ENCODE peak calls at places on chromosome 22, in seven cellular contexts. X is T-helper 9 cell; O is HEK293T; E is activated T-helper 1 cell treated with anti-CD3 and anti-CD28 coated beads, Interleukin-2, amount 50 U/mL, for 16 hours; J is activated CD4-positive, CD25-positive, alpha-beta regulatory T cell treated with anti-CD3 and anti-CD28 coated beads, Interleukin-2, amount 50 U/mL, for 72 hours; P is tibial artery; A is Caco-2. M is an unnamed sample.

GRCh38 chr22:45493286-45493771 is 9.4 kb upstream of the FBLN1 start:
- DNase-seq in X (no peak), O (no peak), E (no peak), J (no peak), P (peak), A (peak), M (no peak)

GRCh38 chr22:24845036-24845918 is 39.3 kb downstream of the SGSM1 start:
- DNase-seq in X (no peak), O (no peak), E (no peak), J (no peak), P (peak), A (no peak), M (peak)

GRCh38 chr22:50446708-50447575 is 27.9 kb downstream of the SBF1 start:
- DNase-seq in X (no peak), O (no peak), E (no peak), J (no peak), P (no peak), A (no peak), M (no peak)

GRCh38 chr22:35622132-35622913 is 5.2 kb upstream of the MB start:
- DNase-seq in X (no peak), O (no peak), E (no peak), J (no peak), P (no peak), A (peak), M (no peak)

GRCh38 chr22:50376064-50376747 is 33.1 kb downstream of the PPP6R2 start:
- DNase-seq in X (no peak), O (no peak), E (no peak), J (no peak), P (no peak), A (no peak), M (no peak)

GRCh38 chr22:48226026-48227013 is 1463.9 kb downstream of the TBC1D22A start:
- DNase-seq in X (no peak), O (no peak), E (no peak), J (no peak), P (peak), A (no peak), M (no peak)

GRCh38 chr22:33920927-33921575 is 775 bp upstream of the LARGE1 start:
- DNase-seq in X (peak), O (peak), E (peak), J (peak), P (peak), A (peak), M (peak)

GRCh38 chr22:31647516-31647915 is 14.5 kb downstream of the PISD start:
- DNase-seq in X (no peak), O (no peak), E (no peak), J (no peak), P (no peak), A (no peak), M (peak)

GRCh38 chr22:40422558-40423245 is 52.3 kb downstream of the SGSM3 start:
- DNase-seq in X (no peak), O (no peak), E (no peak), J (no peak), P (no peak), A (no peak), M (no peak)

GRCh38 chr22:48587236-48587865 is 1240.3 kb downstream of the BRD1 start:
- DNase-seq in X (no peak), O (no peak), E (no peak), J (no peak), P (no peak), A (no peak), M (no peak)

GRCh38 chr22:38867496-38868285 is 4.3 kb downstream of the CBX6 start:
- DNase-seq in X (no peak), O (no peak), E (no peak), J (no peak), P (peak), A (no peak), M (no peak)

GRCh38 chr22:24208012-24208749 is 26.9 kb downstream of the SUSD2 start:
- DNase-seq in X (no peak), O (no peak), E (no peak), J (no peak), P (peak), A (no peak), M (peak)

GRCh38 chr22:32951807-32952153 is 106.4 kb downstream of the SYN3 start:
- DNase-seq in X (no peak), O (no peak), E (no peak), J (no peak), P (no peak), A (no peak), M (no peak)

GRCh38 chr22:44472583-44472982 is 25.4 kb downstream of the RTL6 start:
- DNase-seq in X (no peak), O (no peak), E (no peak), J (no peak), P (no peak), A (no peak), M (no peak)

GRCh38 chr22:49883294-49883640 is 29.6 kb downstream of the ZBED4 start:
- DNase-seq in X (no peak), O (no peak), E (no peak), J (no peak), P (no peak), A (no peak), M (no peak)

GRCh38 chr22:39315389-39315788 is 4.0 kb downstream of the RPL3 start:
- DNase-seq in X (no peak), O (no peak), E (no peak), J (no peak), P (no peak), A (no peak), M (no peak)

GRCh38 chr22:44752285-44753188 is at the start of gene ARHGAP8:
- DNase-seq in X (no peak), O (peak), E (no peak), J (no peak), P (no peak), A (peak), M (no peak)

GRCh38 chr22:16917144-16918003 is 90.6 kb downstream of the GAB4 start:
- DNase-seq in X (peak), O (peak), E (no peak), J (peak), P (no peak), A (peak), M (peak)

GRCh38 chr22:50656122-50657070 is 16.2 kb upstream of the SHANK3 start:
- DNase-seq in X (no peak), O (no peak), E (no peak), J (no peak), P (no peak), A (no peak), M (peak)

GRCh38 chr22:25451480-25452114 is 112.9 kb upstream of the GRK3 start:
- DNase-seq in X (no peak), O (no peak), E (no peak), J (no peak), P (no peak), A (no peak), M (no peak)

GRCh38 chr22:40560994-40561515 is 75.5 kb downstream of the MRTFA start:
- DNase-seq in X (no peak), O (no peak), E (no peak), J (no peak), P (no peak), A (no peak), M (no peak)

GRCh38 chr22:42214625-42215415 is 55.6 kb downstream of the TCF20 start:
- DNase-seq in X (no peak), O (no peak), E (no peak), J (no peak), P (peak), A (no peak), M (no peak)

GRCh38 chr22:24410110-24410856 is 17.1 kb upstream of the ADORA2A start:
- DNase-seq in X (no peak), O (no peak), E (no peak), J (no peak), P (no peak), A (no peak), M (peak)

GRCh38 chr22:25728064-25728463 is 13.9 kb upstream of the MYO18B start:
- DNase-seq in X (no peak), O (no peak), E (no peak), J (no peak), P (no peak), A (no peak), M (no peak)

GRCh38 chr22:46028069-46028991 is 51.4 kb upstream of the WNT7B start:
- DNase-seq in X (no peak), O (no peak), E (no peak), J (no peak), P (peak), A (peak), M (no peak)

GRCh38 chr22:41818596-41818995 is 14.3 kb upstream of the SREBF2 start:
- DNase-seq in X (no peak), O (no peak), E (no peak), J (no peak), P (no peak), A (no peak), M (no peak)

GRCh38 chr22:29578462-29578861 is 2.5 kb downstream of the NIPSNAP1 start:
- DNase-seq in X (no peak), O (no peak), E (no peak), J (no peak), P (no peak), A (no peak), M (no peak)

GRCh38 chr22:28548411-28548810 is 131.2 kb downstream of the TTC28 start:
- DNase-seq in X (no peak), O (no peak), E (no peak), J (no peak), P (no peak), A (no peak), M (no peak)